ENCODE peak calls at places on chromosomes 4 and X, in six cellular contexts. F, K, D, G, C and R are unnamed samples.

GRCh38 chr4:85756938-85757337 is 282.0 kb downstream of the ARHGAP24 start:
- DNase-seq in F (peak; percentile 75), K (no peak), D (no peak), G (peak; percentile 8), C (no peak), R (no peak)

GRCh38 chrX:6694977-6695376 is 160.1 kb upstream of the VCX3A start:
- DNase-seq in F (no peak), K (no peak), D (no peak), G (no peak), C (no peak), R (no peak)

GRCh38 chrX:118353081-118353850 is 7.4 kb downstream of the WDR44 start:
- DNase-seq in F (peak; percentile 22), K (no peak), D (no peak), G (no peak), C (no peak), R (no peak)

GRCh38 chr4:80125252-80126177 is 52.5 kb upstream of the ANTXR2 start:
- DNase-seq in F (peak; percentile 66), K (no peak), D (no peak), G (peak; percentile 4), C (no peak), R (peak; percentile 56)

GRCh38 chrX:48498374-48498809 is 10.4 kb upstream of the PORCN start:
- DNase-seq in F (peak; percentile 42), K (no peak), D (peak; percentile 60), G (no peak), C (no peak), R (no peak)

GRCh38 chr4:23213198-23213597 is 520.5 kb downstream of the GBA3 start:
- DNase-seq in F (no peak), K (no peak), D (no peak), G (no peak), C (no peak), R (no peak)

GRCh38 chr4:142416711-142417275 is 429.3 kb downstream of the INPP4B start:
- DNase-seq in F (peak; percentile 56), K (no peak), D (no peak), G (no peak), C (no peak), R (peak; percentile 29)

GRCh38 chrX:104972737-104973136 is 247.8 kb downstream of the TEX13A start:
- DNase-seq in F (no peak), K (no peak), D (no peak), G (no peak), C (no peak), R (no peak)

GRCh38 chr4:75545526-75545925 is 10.3 kb upstream of the ODAPH start:
- DNase-seq in F (peak; percentile 22), K (no peak), D (no peak), G (no peak), C (no peak), R (no peak)

GRCh38 chr4:138494931-138495330 is 252.8 kb upstream of the SLC7A11 start:
- DNase-seq in F (peak; percentile 71), K (no peak), D (no peak), G (no peak), C (no peak), R (no peak)

GRCh38 chrX:145792281-145792680 is 25.3 kb upstream of the SLITRK2 start:
- DNase-seq in F (no peak), K (no peak), D (no peak), G (no peak), C (no peak), R (no peak)

GRCh38 chr4:141462361-141462760 is 174.0 kb upstream of the IL15 start:
- DNase-seq in F (no peak), K (no peak), D (no peak), G (no peak), C (no peak), R (no peak)

GRCh38 chr4:8391972-8392371 is 48.6 kb downstream of the ACOX3 start:
- DNase-seq in F (peak; percentile 97), K (peak; percentile 52), D (no peak), G (peak; percentile 68), C (no peak), R (peak; percentile 29)

GRCh38 chr4:138090145-138090917 is 151.8 kb downstream of the SLC7A11 start:
- DNase-seq in F (peak; percentile 88), K (peak; percentile 63), D (peak; percentile 26), G (peak; percentile 88), C (no peak), R (peak; percentile 30)

GRCh38 chr4:19700951-19701350 is 550.8 kb upstream of the SLIT2 start:
- DNase-seq in F (no peak), K (no peak), D (peak; percentile 14), G (no peak), C (no peak), R (no peak)

GRCh38 chrX:19446397-19446796 is 68.9 kb downstream of the MAP3K15 start:
- DNase-seq in F (no peak), K (no peak), D (no peak), G (no peak), C (no peak), R (no peak)

GRCh38 chr4:5125326-5125725 is 74.0 kb downstream of the STK32B start:
- DNase-seq in F (no peak), K (no peak), D (no peak), G (no peak), C (no peak), R (no peak)

GRCh38 chr4:93501946-93502345 is 326.6 kb upstream of the ATOH1 start:
- DNase-seq in F (no peak), K (no peak), D (no peak), G (no peak), C (no peak), R (no peak)

GRCh38 chr4:167831853-167832252 is 260.5 kb upstream of the ANXA10 start:
- DNase-seq in F (peak; percentile 7), K (no peak), D (no peak), G (no peak), C (no peak), R (no peak)

GRCh38 chrX:38282044-38282443 is 45.3 kb downstream of the RPGR start:
- DNase-seq in F (peak; percentile 57), K (no peak), D (no peak), G (no peak), C (no peak), R (no peak)

GRCh38 chr4:109177411-109177810 is 125.0 kb downstream of the COL25A1 start:
- DNase-seq in F (no peak), K (no peak), D (no peak), G (no peak), C (no peak), R (no peak)

GRCh38 chrX:56813318-56813837 is 84.3 kb downstream of the NBDY start:
- DNase-seq in F (peak; percentile 74), K (no peak), D (no peak), G (no peak), C (no peak), R (peak; percentile 69)

GRCh38 chr4:65653740-65654361 is 16.4 kb downstream of the EPHA5 start:
- DNase-seq in F (peak; percentile 55), K (no peak), D (no peak), G (no peak), C (no peak), R (no peak)

GRCh38 chrX:23783569-23784486 is 855 bp downstream of the SAT1 start:
- DNase-seq in F (peak; percentile 24), K (no peak), D (no peak), G (no peak), C (no peak), R (no peak)

DNA sequence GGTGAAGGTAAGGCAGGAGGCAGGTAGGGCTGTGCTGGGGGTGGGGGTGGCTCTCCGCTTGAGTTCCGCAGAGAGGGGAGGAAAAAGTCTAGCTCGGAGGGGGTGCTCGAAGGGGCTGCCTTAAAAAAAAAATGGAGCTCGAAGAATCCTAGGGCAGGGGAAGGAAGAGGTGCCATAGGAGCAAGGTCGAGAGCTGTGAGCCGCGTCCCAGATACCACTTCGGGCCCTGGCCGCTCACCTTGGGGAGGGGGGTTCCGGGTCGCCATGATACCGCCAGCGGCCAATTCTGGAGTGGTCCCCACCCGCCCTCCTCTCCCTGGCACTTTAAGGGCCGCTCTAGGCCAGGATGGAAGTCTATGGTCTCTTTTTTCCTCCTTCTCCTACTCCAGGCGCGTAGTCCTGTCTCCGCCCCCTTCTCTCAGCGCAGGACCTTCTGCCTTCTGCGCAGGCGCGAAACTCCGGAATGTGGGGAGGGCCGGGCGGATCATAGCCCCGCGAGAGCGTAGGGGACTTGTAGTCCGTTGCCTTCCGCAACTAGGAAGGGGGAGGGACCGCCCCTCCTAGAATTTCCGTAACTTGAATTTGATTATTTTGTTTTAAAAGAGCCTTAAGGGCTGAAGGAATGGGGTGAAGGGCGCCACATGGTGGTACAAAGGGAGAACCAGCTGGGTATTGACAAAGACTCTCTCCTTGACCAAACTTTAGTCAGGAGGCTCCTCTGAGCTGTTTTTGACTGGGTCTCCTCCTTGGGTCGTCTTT is at the start of gene FUNDC1:
- DNase-seq in F (peak; percentile 96), K (peak; percentile 97), D (peak; percentile 81), G (peak; percentile 78), C (peak; percentile 96), R (peak; percentile 91)
- TF ChIP-seq CTCF in F (peak; percentile 50), K (no peak), D (peak; percentile 36), G (no peak), C (peak; percentile 46), R (no peak)

GRCh38 chr4:47914219-47914925 is at the start of gene NFXL1:
- DNase-seq in F (peak; percentile 99), K (peak; percentile 98), D (peak; percentile 90), G (peak; percentile 91), C (peak; percentile 98), R (peak; percentile 98)
- TF ChIP-seq CTCF in F (no peak), K (no peak), D (no peak), G (no peak), C (no peak), R (no peak)

DNA sequence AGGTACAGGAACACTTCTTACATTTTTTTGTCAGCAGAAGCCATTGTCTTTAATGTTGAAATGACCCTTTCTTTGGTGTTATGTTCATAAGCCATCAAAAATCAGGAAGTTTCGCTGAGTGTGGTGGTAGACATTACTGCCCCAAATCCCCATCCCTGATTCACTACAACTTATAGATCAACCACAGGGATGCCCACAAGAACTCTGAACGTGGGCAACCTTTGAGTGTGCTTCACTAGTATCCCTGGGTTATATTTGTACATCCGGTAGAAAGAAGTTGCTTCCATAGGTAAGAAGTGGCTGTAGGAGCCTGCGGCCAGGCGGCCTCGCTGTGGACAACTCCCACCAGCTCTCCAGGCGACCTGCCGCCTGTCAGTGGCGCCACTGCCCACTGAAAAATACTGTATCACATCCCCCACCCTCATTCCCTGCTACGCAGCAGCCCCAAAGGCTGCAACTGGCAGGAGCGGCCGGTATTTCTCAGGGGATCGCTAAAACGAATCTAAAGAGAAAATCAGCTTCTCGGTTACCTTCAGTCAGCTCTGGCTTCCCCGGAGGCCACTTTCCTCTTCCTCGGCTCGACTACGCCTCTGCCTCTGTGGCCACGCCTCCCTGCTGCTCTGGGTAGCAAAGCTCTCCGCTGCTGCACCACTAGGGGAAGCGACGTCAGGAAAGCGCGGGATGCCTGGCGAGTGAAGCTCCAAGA is 13.9 kb upstream of the ETDC start:
- DNase-seq in F (peak; percentile 60), K (peak; percentile 33), D (peak; percentile 1), G (peak; percentile 53), C (peak; percentile 25), R (peak; percentile 81)
- TF ChIP-seq CTCF in F (peak; percentile 53), K (no peak), D (peak; percentile 16), G (peak; percentile 3), C (no peak), R (no peak)

DNA sequence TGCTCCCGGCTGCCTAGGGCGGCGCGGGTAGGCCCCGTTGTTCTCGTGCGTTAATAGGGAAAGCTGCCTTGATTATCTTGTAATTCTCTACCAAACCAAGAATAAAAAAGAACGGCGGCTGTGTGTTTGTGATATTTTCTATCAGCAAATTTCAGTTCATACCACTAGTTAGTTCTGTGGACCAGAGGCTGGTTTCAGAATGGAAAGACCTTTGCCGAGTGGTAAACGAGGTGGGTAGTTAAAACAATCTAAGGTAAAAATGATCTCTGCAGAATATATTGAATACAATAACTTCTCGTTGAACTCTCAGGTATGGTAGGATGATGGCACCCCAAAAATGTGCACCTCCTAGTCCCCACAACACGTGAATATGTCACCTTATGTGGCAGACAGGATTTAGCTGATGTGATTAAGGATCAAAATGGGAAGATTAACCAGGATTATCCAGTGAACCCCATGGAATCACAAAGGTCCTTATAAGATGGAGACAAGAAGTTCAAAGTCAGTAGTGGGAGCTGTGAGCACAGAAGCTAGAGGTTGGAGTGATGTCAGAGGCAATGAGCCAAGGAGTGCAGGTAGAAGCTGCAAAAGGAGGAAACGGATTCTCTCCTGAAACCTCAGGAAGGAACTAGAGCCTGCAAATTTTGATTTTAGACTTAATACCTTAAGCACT is 574 bp upstream of the CFAP97 start:
- DNase-seq in F (peak; percentile 31), K (no peak), D (no peak), G (peak; percentile 41), C (no peak), R (peak; percentile 14)
- TF ChIP-seq CTCF in F (peak; percentile 14), K (no peak), D (peak; percentile 13), G (no peak), C (no peak), R (no peak)